ENCODE peak calls at places on chromosomes 3 and 15, in six cellular contexts. Q is NCI-H1092 treated with DMSO at 0.1 percent for 48 hours, A is SHP77, U is NCI-H1436, R is NCI-H69, B is HFF-Myc. F is an unnamed sample.

GRCh38 chr3:126419886-126420786 is 25.4 kb downstream of the CFAP100 start:
- DNase-seq in B (no peak), Q (no peak), U (no peak), A (no peak), R (no peak), F (no peak)

GRCh38 chr15:94370197-94370987 is 139.0 kb downstream of the MCTP2 start:
- DNase-seq in Q (peak; percentile 49), U (no peak), R (peak; percentile 92), B (no peak), A (no peak), F (no peak)

GRCh38 chr3:163058190-163058854 is 1561.7 kb downstream of the OTOL1 start:
- DNase-seq in B (no peak), R (no peak), Q (no peak), A (no peak), U (no peak), F (no peak)

GRCh38 chr3:10145685-10146084 is 4.1 kb downstream of the VHL start:
- DNase-seq in Q (no peak), R (no peak), U (no peak), A (no peak), B (no peak), F (no peak)

GRCh38 chr15:64521726-64522164 is 61.4 kb downstream of the ZNF609 start:
- DNase-seq in A (peak; percentile 5), U (no peak), B (no peak), Q (no peak), R (peak; percentile 96), F (no peak)

GRCh38 chr3:195286115-195286872 is 15.3 kb upstream of the XXYLT1 start:
- DNase-seq in A (no peak), R (no peak), Q (no peak), B (peak; percentile 20), U (no peak), F (no peak)

GRCh38 chr3:161500057-161500836 is 3.6 kb downstream of the OTOL1 start:
- DNase-seq in R (no peak), Q (no peak), B (no peak), U (no peak), A (no peak), F (no peak)

GRCh38 chr15:99963976-99964375 is 230.7 kb upstream of the LYSMD4 start:
- DNase-seq in A (no peak), B (no peak), R (no peak), U (no peak), Q (no peak), F (no peak)

GRCh38 chr3:142027713-142028112 is 121.6 kb downstream of the TFDP2 start:
- DNase-seq in R (peak; percentile 42), B (no peak), U (peak; percentile 21), Q (peak; percentile 8), A (peak; percentile 43), F (peak; percentile 11)